ENCODE peak calls at places on chromosomes 4 and X, in five cellular contexts. Y, E, L, T and M are unnamed samples.

GRCh38 chrX:39953879-39954278 is 143.9 kb downstream of the BCOR start:
- DNase-seq in Y (no peak), E (peak), L (no peak), T (peak), M (peak)

GRCh38 chrX:13420545-13421183 is 100.8 kb upstream of the ATXN3L start:
- DNase-seq in Y (no peak), E (no peak), L (no peak), T (no peak), M (no peak)

GRCh38 chr4:57945298-57945697 is 835.1 kb upstream of the IGFBP7 start:
- DNase-seq in Y (no peak), E (no peak), L (no peak), T (no peak), M (no peak)

GRCh38 chr4:6230827-6231662 is 30.7 kb upstream of the JAKMIP1 start:
- DNase-seq in Y (no peak), E (no peak), L (no peak), T (no peak), M (no peak)

GRCh38 chr4:184417802-184418511 is 56.4 kb downstream of the IRF2 start:
- DNase-seq in Y (no peak), E (peak), L (no peak), T (peak), M (no peak)

GRCh38 chr4:12126476-12126875 is 697.8 kb upstream of the HS3ST1 start:
- DNase-seq in Y (no peak), E (no peak), L (no peak), T (no peak), M (no peak)

GRCh38 chr4:179110356-179110755 is 1668.1 kb upstream of the AGA start:
- DNase-seq in Y (no peak), E (no peak), L (no peak), T (no peak), M (no peak)

GRCh38 chr4:167897116-167897515 is 195.2 kb upstream of the ANXA10 start:
- DNase-seq in Y (peak), E (peak), L (no peak), T (no peak), M (peak)

GRCh38 chrX:44071847-44072545 is 98.8 kb upstream of the NDP start:
- DNase-seq in Y (no peak), E (no peak), L (no peak), T (no peak), M (no peak)

DNA sequence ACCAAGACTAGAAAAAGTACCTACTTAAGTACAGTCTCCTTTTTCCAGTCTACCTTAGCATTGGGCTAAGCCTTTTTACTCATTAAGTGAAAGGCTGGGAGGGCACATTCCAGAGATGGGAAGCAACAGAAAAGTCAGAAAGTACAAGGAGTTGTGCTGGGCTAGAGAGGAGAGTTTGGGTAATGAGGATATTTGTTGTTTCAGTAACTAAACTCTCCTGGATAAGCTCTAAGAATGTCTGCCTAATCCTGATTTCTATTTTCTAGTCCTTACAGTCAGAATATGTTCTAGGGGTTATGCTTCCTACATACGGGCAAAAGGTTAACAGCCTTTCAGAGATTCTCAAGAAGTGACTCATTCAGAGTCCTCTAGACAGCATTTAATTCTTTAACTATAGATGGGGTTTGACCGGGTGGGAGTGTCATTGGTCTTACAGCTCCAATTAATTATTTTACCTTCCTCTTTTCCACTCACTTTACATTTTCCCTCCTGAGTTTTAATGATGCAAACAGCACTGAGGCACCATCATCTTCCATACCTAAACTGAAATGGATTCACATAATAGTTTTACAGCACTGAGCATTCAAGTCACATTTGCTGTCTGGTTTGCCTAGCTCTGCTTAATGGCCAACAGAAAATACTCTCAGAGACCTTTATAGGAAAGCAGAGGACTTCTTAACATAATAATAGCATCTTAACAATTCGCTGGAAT is 42.9 kb downstream of the USP26 start:
- DNase-seq in Y (no peak), E (no peak), L (no peak), T (no peak), M (no peak)
- TF ChIP-seq JUND in Y (no peak), E (no peak), L (no peak), T (no peak), M (no peak)

GRCh38 chrX:31547816-31548215 is 476.0 kb upstream of the FTHL17 start:
- DNase-seq in Y (no peak), E (no peak), L (no peak), T (no peak), M (no peak)

GRCh38 chrX:31545726-31546125 is 473.9 kb upstream of the FTHL17 start:
- DNase-seq in Y (no peak), E (no peak), L (no peak), T (no peak), M (no peak)

GRCh38 chrX:31547416-31547815 is 475.6 kb upstream of the FTHL17 start:
- DNase-seq in Y (no peak), E (no peak), L (no peak), T (no peak), M (no peak)

GRCh38 chrX:31543565-31544125 is 471.8 kb upstream of the FTHL17 start:
- DNase-seq in Y (no peak), E (no peak), L (no peak), T (no peak), M (no peak)

GRCh38 chrX:31546130-31546529 is 474.3 kb upstream of the FTHL17 start:
- DNase-seq in Y (no peak), E (no peak), L (no peak), T (no peak), M (no peak)
- TF ChIP-seq JUND in Y (no peak), E (no peak), L (no peak), T (no peak), M (no peak)

GRCh38 chrX:42459735-42460134 is 318.2 kb downstream of the PPP1R2C start:
- DNase-seq in Y (no peak), E (peak), L (no peak), T (no peak), M (no peak)

GRCh38 chrX:42466706-42467105 is 311.3 kb downstream of the PPP1R2C start:
- DNase-seq in Y (no peak), E (no peak), L (no peak), T (no peak), M (no peak)

DNA sequence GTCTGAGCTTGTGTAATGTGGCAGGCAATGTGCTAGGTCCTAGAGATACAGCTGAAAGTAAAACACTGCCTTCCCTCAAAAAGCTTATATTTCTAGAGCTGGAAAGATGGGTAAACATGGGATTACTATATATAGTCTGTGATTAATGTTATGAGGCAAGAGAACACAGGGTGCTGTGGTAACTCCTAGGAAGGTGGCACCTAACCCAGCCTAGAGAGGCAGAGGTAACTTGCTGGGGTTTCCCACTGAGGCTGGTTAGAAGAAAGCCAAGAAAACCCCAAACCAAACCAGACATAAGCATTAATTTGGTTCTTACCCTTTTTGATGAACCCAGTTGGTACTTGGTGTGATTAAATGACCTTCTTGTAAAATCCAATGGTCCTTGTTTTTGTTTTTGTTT is 315.0 kb downstream of the PPP1R2C start:
- DNase-seq in Y (no peak), E (no peak), L (no peak), T (no peak), M (no peak)
- TF ChIP-seq JUND in Y (no peak), E (no peak), L (no peak), T (no peak), M (no peak)

DNA sequence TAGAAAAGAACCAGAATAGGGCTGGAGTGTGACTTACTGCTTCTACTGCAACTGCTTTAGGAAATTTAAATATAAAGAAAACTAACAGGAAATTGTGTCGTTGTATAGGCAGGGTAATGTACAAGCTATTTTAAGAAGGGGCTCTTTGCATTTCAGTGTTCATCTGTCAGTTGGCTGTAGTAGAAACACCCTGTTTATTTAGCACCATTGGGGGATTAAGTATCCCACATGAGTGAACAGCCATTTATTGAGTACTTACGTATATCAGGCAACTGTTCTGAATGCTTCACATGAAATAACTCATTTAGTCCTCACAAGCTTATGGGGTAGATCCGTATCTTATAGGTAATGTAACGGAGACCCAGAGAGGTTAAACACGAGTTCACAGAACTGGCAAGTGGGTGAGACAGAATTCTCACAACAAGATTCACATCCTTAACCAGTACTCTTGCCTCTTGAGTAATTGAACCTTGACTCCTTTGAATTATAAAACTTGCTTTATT is 23.9 kb downstream of the STIM2 start:
- DNase-seq in Y (no peak), E (no peak), L (no peak), T (no peak), M (no peak)
- TF ChIP-seq JUND in Y (no peak), E (no peak), L (no peak), T (no peak), M (no peak)

GRCh38 chr4:77433102-77433733 is 172.4 kb upstream of the CXCL13 start:
- DNase-seq in Y (peak), E (peak), L (no peak), T (peak), M (peak)
- TF ChIP-seq JUND in Y (no peak), E (no peak), L (no peak), T (no peak), M (no peak)

GRCh38 chr4:146329042-146329716 is 114.8 kb downstream of the REELD1 start:
- DNase-seq in Y (no peak), E (no peak), L (no peak), T (no peak), M (no peak)
- TF ChIP-seq JUND in Y (peak), E (no peak), L (no peak), T (no peak), M (no peak)

DNA sequence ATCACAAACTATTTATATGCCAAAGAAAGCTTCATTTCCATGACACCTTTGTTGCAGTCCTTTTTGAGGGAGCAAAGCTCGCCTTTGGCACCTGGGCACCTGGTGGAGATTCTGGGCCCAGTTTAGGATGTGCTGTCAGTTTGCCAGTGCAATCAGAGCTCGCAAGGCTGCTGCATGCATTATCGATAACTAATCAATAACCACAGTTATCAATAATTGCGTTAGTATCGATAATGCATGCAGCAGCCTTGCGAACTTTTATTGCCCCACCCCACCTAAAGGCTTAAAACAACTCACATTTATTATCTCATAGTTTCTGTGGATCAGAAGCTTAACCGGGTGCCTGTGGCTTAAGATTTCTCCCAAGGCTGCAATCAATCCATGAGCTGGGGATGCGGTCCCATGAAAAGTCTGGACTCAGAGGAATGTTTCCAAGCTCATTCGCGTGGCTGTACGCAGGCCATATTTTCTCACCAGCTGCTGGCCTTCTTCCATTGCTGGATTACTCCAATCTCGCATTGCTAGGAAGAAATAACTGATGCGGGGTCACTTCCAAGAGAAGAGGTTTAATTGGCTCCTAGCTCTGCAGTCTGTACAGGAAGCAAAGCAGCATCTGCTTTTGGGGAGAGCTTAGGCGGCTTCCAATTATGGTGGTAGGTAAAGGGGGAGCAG is 6.2 kb upstream of the AFAP1 start:
- DNase-seq in Y (no peak), E (no peak), L (no peak), T (no peak), M (no peak)
- TF ChIP-seq JUND in Y (no peak), E (no peak), L (no peak), T (no peak), M (no peak)

DNA sequence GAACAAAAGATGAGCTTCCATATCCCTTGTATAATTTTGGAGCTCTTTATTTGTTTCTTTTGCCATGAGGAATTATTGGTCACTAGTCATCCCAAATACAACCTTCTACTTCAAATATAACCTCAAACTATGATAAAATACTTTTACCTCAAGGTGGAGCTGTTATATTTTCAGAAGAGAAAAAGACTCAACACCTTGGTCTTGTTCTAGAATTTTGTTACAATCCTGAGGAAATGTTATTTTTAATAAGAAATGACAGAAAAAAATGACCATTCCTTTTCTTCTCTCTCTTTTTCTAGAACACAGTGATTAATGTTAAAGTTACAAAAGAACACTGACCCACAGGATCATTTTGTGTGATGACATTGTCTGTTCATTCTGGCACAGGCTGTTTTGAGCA is 159.5 kb upstream of the CTSO start:
- DNase-seq in Y (no peak), E (no peak), L (no peak), T (no peak), M (no peak)
- TF ChIP-seq JUND in Y (no peak), E (no peak), L (no peak), T (no peak), M (no peak)

DNA sequence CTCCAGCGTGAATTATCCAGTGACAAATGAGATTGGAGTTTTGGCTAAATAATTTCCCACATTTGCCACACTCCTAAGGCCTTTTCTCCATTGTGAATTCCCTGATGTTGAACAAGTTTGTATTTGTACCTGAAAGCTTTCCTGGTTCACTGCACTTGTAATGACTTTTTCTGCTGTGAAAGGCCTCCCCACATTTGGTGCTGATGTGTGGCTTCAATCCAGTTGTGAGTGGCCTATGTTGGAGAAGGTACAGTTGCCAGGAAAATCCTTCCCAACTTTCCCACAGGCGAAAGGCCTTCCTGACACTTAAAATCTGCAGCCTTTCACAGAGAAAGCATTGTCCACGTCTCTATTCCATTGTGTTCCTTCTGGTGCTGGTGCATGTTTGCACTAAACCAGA is 17.3 kb upstream of the HPGD start:
- DNase-seq in Y (no peak), E (no peak), L (no peak), T (no peak), M (no peak)
- TF ChIP-seq JUND in Y (no peak), E (no peak), L (no peak), T (no peak), M (no peak)